ENCODE peak calls at places on chromosomes 4 and X, in four cellular contexts. L is H1, I is GM12878, C is HepG2. N is an unnamed sample.

GRCh38 chr4:95637047-95637600 is 88.4 kb upstream of the UNC5C start:
- DNase-seq in C (no peak), I (no peak), L (no peak), N (no peak)

GRCh38 chr4:63556332-63556731 is 852.9 kb downstream of the TECRL start:
- DNase-seq in C (peak; percentile 1), L (peak; percentile 10), I (no peak), N (no peak)

GRCh38 chr4:15470149-15470520 is 453 bp downstream of the CC2D2A start:
- DNase-seq in I (no peak), C (no peak), L (no peak), N (no peak)

GRCh38 chr4:26116057-26116456 is 202.0 kb downstream of the SMIM20 start:
- DNase-seq in I (no peak), C (no peak), L (no peak), N (no peak)

GRCh38 chr4:125316391-125316780 is 1.6 kb downstream of the FAT4 start:
- DNase-seq in C (no peak), I (no peak), L (no peak), N (no peak)

GRCh38 chr4:169881769-169882168 is 124.0 kb upstream of the HPF1 start:
- DNase-seq in L (no peak), I (no peak), C (no peak), N (no peak)

GRCh38 chrX:853304-853703 is 222.7 kb downstream of the SHOX start:
- DNase-seq in I (no peak), C (no peak), L (no peak), N (no peak)

GRCh38 chrX:119516157-119516702 is 48.0 kb downstream of the SLC25A5 start:
- DNase-seq in C (peak; percentile 57), L (no peak), I (peak; percentile 39), N (peak; percentile 76)

GRCh38 chrX:4850312-4850711 is 1136.9 kb upstream of the PRKX start:
- DNase-seq in C (no peak), L (no peak), I (no peak), N (no peak)

GRCh38 chrX:2690856-2691542 is at the start of gene CD99:
- DNase-seq in I (peak; percentile 46), C (peak; percentile 80), L (no peak), N (peak; percentile 91)

GRCh38 chr4:98950925-98951324 is 22.0 kb upstream of the EIF4E start:
- DNase-seq in L (no peak), C (no peak), I (no peak), N (no peak)

GRCh38 chr4:16197842-16198241 is 28.4 kb downstream of the TAPT1 start:
- DNase-seq in C (no peak), I (no peak), L (no peak), N (no peak)

GRCh38 chrX:95325185-95325584 is 1359.5 kb upstream of the DIAPH2 start:
- DNase-seq in I (no peak), C (no peak), L (no peak), N (no peak)

GRCh38 chrX:130330706-130331105 is 9.0 kb upstream of the SLC25A14 start:
- DNase-seq in I (peak; percentile 5), C (peak; percentile 43), L (peak; percentile 23), N (peak; percentile 63)

GRCh38 chrX:86210772-86211171 is 62.5 kb downstream of the DACH2 start:
- DNase-seq in L (no peak), C (no peak), I (no peak), N (no peak)

GRCh38 chr4:40856836-40857362 is 107.1 kb downstream of the NSUN7 start:
- DNase-seq in C (no peak), L (peak; percentile 63), I (no peak), N (peak; percentile 83)

GRCh38 chr4:107824367-107825071 is at the start of gene SGMS2:
- DNase-seq in C (peak; percentile 55), I (no peak), L (no peak), N (peak; percentile 27)

GRCh38 chrX:96407501-96407900 is 277.1 kb upstream of the DIAPH2 start:
- DNase-seq in I (no peak), L (no peak), C (peak; percentile 19), N (no peak)

GRCh38 chr4:83083925-83084475 is 30.5 kb downstream of the PLAC8 start:
- DNase-seq in L (no peak), C (no peak), I (no peak), N (peak; percentile 17)

GRCh38 chr4:184705692-184706091 is 28.2 kb downstream of the CENPU start:
- DNase-seq in L (no peak), C (no peak), I (no peak), N (no peak)

GRCh38 chr4:188437535-188437934 is 298.3 kb downstream of the TRIML1 start:
- DNase-seq in L (no peak), I (no peak), C (no peak), N (no peak)

GRCh38 chr4:101178731-101179130 is 168.6 kb downstream of the PPP3CA start:
- DNase-seq in I (no peak), C (no peak), L (no peak), N (no peak)

GRCh38 chr4:80178964-80179363 is 18.3 kb upstream of the PRDM8 start:
- DNase-seq in I (no peak), L (no peak), C (no peak), N (no peak)

GRCh38 chrX:78105944-78106650 is 2.0 kb downstream of the PGK1 start:
- DNase-seq in L (no peak), I (no peak), C (no peak), N (no peak)

GRCh38 chr4:141636771-141637460 is 533 bp downstream of the IL15 start:
- DNase-seq in I (no peak), C (no peak), L (peak; percentile 3), N (no peak)

GRCh38 chrX:133307637-133308485 is 89.7 kb upstream of the TFDP3 start:
- DNase-seq in I (no peak), L (peak; percentile 23), C (no peak), N (no peak)

GRCh38 chr4:47519239-47519883 is 34.3 kb downstream of the ATP10D start:
- DNase-seq in I (peak; percentile 81), C (no peak), L (no peak), N (no peak)

GRCh38 chrX:17738002-17738713 is 865 bp downstream of the SCML1 start:
- DNase-seq in C (peak; percentile 56), L (no peak), I (no peak), N (no peak)

GRCh38 chr4:130056286-130056685 is 960.3 kb downstream of the C4orf33 start:
- DNase-seq in C (no peak), I (no peak), L (no peak), N (no peak)

GRCh38 chrX:103831803-103832544 is at the start of gene RAB9B:
- DNase-seq in L (no peak), C (no peak), I (no peak), N (peak; percentile 15)

GRCh38 chrX:54891573-54891972 is 29.1 kb upstream of the TRO start:
- DNase-seq in C (peak; percentile 21), L (no peak), I (no peak), N (peak; percentile 18)

GRCh38 chrX:100864967-100865366 is 9.2 kb downstream of the NOX1 start:
- DNase-seq in L (no peak), I (no peak), C (no peak), N (no peak)

GRCh38 chrX:18410038-18410437 is 15.4 kb upstream of the CDKL5 start:
- DNase-seq in I (no peak), L (no peak), C (no peak), N (no peak)

GRCh38 chr4:48133668-48134444 is at the start of gene TXK:
- DNase-seq in I (no peak), C (no peak), L (no peak), N (no peak)

DNA sequence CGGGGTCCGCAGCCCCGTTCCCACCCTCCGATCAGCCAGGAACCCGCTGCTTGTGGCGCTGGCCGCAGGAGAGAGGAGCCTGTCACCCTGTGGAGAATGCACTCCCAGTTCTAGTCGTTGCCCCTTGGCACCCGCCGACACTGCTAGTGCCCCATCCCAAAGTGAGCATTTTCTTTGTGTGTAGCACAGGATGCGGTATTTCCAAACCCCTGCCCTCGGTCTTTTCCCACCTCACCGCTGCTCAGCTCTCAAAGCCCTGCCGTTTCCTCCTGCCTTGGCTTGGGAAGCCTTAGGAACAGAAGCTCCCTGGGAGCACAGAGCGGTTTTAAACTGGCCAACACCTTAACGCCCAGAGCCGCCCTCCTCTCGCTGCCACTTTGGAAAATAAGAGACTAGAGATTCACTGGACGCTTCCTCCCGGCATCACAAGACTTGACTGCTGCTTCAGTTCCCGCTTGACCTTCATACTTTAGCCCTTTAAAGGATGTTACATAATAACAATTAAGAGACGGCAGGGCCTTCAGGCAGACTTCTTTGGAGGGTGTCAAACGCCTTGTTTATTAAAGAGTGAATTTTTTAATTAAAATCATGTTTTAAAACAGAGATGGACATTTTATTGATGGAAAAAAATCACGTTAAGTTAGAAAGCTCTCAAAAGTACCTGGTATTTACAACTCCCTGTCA is 843 bp downstream of the CYP4V2 start:
- DNase-seq in I (no peak), L (no peak), C (peak; percentile 9), N (no peak)
- TF ChIP-seq HDAC6 in I (no peak), L (no peak), C (no peak), N (no peak)

DNA sequence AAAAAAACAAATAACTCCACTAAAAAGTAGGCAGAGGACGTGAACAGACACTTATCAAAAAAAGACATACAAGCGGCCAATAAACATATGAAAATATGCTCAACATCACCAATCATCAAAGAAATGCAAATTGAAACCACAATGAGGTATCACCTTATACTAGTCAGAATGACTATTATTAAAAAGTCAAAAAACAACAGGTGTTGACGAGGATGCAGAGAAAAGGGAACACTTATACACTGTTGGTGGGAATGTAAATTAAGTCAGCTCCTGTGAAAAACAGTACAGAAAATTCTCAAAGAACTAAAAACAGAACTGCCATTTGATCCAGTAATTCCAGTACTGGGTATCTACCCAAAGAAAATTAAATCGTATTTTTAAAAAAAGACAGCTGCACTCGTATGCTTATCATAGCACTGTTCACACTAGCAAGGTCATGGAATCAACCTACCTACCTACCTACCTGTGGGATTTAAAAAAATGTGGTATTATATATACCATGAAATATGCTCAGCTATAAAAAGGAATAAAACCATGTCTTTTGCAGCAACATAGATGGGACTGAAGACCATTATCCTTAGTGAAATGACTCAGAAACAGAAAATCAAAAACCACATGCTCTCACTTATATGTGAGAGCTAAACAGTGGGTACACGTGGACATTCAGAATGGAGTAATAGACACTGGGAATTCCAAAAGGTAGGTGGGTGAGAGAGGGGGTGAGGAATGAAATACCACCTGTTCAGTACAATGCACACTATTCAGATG is 24.8 kb upstream of the PTPN13 start:
- DNase-seq in L (no peak), I (no peak), C (no peak), N (no peak)
- TF ChIP-seq POLR2A in L (no peak), I (no peak), C (no peak), N (no peak)

GRCh38 chr4:75924309-75924708 is 16.5 kb downstream of the NAAA start:
- DNase-seq in I (no peak), C (no peak), L (no peak), N (no peak)

GRCh38 chr4:75921910-75922309 is 18.9 kb downstream of the NAAA start:
- DNase-seq in L (no peak), C (no peak), I (no peak), N (no peak)

GRCh38 chr4:75922588-75922987 is 18.2 kb downstream of the NAAA start:
- DNase-seq in C (no peak), I (no peak), L (no peak), N (no peak)

GRCh38 chr4:75919914-75920313 is 17.7 kb upstream of the PPEF2 start:
- DNase-seq in L (no peak), I (no peak), C (no peak), N (no peak)

GRCh38 chr4:75920327-75920726 is 18.1 kb upstream of the PPEF2 start:
- DNase-seq in C (no peak), L (no peak), I (no peak), N (no peak)
- TF ChIP-seq HDAC6 in C (no peak), L (no peak), I (no peak), N (no peak)

GRCh38 chrX:66018585-66019309 is 21.1 kb downstream of the VSIG4 start:
- DNase-seq in L (no peak), C (no peak), I (no peak), N (peak; percentile 58)
- TF ChIP-seq POLR2A in L (no peak), C (no peak), I (no peak), N (peak; percentile 66)